ENCODE peak calls at places on chromosomes 12 and 14, in five cellular contexts. One of them, this sample, is unnamed. For H3K36me3, the result is how much of the 10 kb centered on the place peaks cover.

GRCh38 chr12:79407671-79408622 is 282.8 kb downstream of the PAWR start:
- DNase-seq in mesendoderm: peak
- DNase-seq in hepatocyte: peak
- DNase-seq in IMR-90: peak
- DNase-seq in fibroblast of lung: peak
- DNase-seq in this sample: no peak

GRCh38 chr14:102708494-102708893 is 68.8 kb upstream of the TRAF3 start:
- DNase-seq in mesendoderm: no peak
- DNase-seq in hepatocyte: no peak
- DNase-seq in IMR-90: no peak
- DNase-seq in fibroblast of lung: no peak
- DNase-seq in this sample: no peak

GRCh38 chr14:19775587-19775986 is 2.3 kb downstream of the OR4M1 start:
- DNase-seq in mesendoderm: no peak
- DNase-seq in hepatocyte: no peak
- DNase-seq in IMR-90: no peak
- DNase-seq in fibroblast of lung: no peak
- DNase-seq in this sample: no peak

GRCh38 chr12:103803847-103804246 is 37.2 kb downstream of the NT5DC3 start:
- DNase-seq in mesendoderm: no peak
- DNase-seq in hepatocyte: no peak
- DNase-seq in IMR-90: no peak
- DNase-seq in fibroblast of lung: no peak
- DNase-seq in this sample: no peak

GRCh38 chr12:65965358-65965757 is 141.1 kb downstream of the HMGA2 start:
- DNase-seq in mesendoderm: no peak
- DNase-seq in hepatocyte: no peak
- DNase-seq in IMR-90: peak
- DNase-seq in fibroblast of lung: peak
- DNase-seq in this sample: no peak

GRCh38 chr12:67803450-67804034 is 155.0 kb downstream of the DYRK2 start:
- DNase-seq in mesendoderm: no peak
- DNase-seq in hepatocyte: no peak
- DNase-seq in IMR-90: no peak
- DNase-seq in fibroblast of lung: no peak
- DNase-seq in this sample: no peak

GRCh38 chr12:74891276-74891675 is 318.4 kb downstream of the KCNC2 start:
- DNase-seq in mesendoderm: no peak
- DNase-seq in hepatocyte: no peak
- DNase-seq in IMR-90: no peak
- DNase-seq in fibroblast of lung: no peak
- DNase-seq in this sample: no peak

GRCh38 chr12:89126712-89127111 is 225.6 kb downstream of the DUSP6 start:
- DNase-seq in mesendoderm: no peak
- DNase-seq in hepatocyte: no peak
- DNase-seq in IMR-90: peak
- DNase-seq in fibroblast of lung: peak
- DNase-seq in this sample: no peak

GRCh38 chr12:9668141-9669018 is 1.1 kb upstream of the CLEC2D start:
- DNase-seq in mesendoderm: no peak
- DNase-seq in hepatocyte: no peak
- DNase-seq in IMR-90: peak
- DNase-seq in fibroblast of lung: peak
- DNase-seq in this sample: no peak
- H3K36me3 ChIP-seq in mesendoderm: under half
- H3K36me3 ChIP-seq in hepatocyte: under half
- H3K36me3 ChIP-seq in IMR-90: under half
- H3K36me3 ChIP-seq in fibroblast of lung: under half
- H3K36me3 ChIP-seq in this sample: under half

DNA sequence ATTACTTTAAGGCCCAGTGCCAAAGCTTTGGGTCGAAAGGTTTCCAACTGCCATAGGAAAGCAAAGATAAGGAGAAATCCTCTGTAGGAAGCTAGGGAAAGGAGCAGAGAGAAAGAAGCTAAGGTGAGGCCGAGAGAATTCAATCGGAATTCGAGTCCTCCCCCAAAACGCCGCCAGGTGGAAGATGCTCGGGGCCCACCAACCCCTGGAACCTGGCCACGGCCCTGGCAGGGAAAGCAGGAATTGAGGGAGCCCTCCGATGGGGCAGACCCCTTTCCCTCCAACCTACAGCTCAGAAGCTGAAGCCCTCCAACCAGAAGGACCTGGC is 498 bp downstream of the GMFB start:
- DNase-seq in mesendoderm: peak
- DNase-seq in hepatocyte: no peak
- DNase-seq in IMR-90: no peak
- DNase-seq in fibroblast of lung: no peak
- DNase-seq in this sample: no peak
- H3K4me2 ChIP-seq in mesendoderm: peak
- H3K4me2 ChIP-seq in hepatocyte: peak
- H3K4me2 ChIP-seq in IMR-90: peak
- H3K4me2 ChIP-seq in fibroblast of lung: peak
- H3K4me2 ChIP-seq in this sample: peak

GRCh38 chr12:51103977-51104376 is 20.6 kb upstream of the CSRNP2 start:
- DNase-seq in mesendoderm: no peak
- DNase-seq in hepatocyte: no peak
- DNase-seq in IMR-90: no peak
- DNase-seq in fibroblast of lung: no peak
- DNase-seq in this sample: no peak

DNA sequence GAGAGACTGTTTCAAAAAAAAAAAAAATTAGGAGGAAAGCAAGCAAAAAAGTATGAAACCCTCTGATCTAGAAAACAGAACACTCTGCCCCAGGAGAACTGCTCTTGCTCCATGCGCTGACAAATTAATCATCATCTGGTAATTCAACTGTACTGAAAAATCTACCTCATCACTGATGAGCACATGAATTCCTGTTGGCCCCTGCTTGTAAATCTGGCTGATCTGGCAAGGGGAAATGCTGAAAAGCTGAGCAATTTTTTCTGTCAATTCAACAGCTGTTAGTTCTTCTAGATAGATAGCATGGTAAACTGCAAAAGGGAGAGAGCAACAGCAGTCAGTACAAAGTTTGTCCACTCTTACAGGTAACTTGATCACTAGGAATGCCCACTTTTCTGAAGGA is 15.2 kb upstream of the CSRNP2 start:
- DNase-seq in mesendoderm: no peak
- DNase-seq in hepatocyte: no peak
- DNase-seq in IMR-90: peak
- DNase-seq in fibroblast of lung: no peak
- DNase-seq in this sample: no peak
- H3K36me3 ChIP-seq in mesendoderm: under half
- H3K36me3 ChIP-seq in hepatocyte: under half
- H3K36me3 ChIP-seq in IMR-90: under half
- H3K36me3 ChIP-seq in fibroblast of lung: under half
- H3K36me3 ChIP-seq in this sample: half or more

GRCh38 chr12:110540048-110540447 is 37.9 kb downstream of the RAD9B start:
- DNase-seq in mesendoderm: no peak
- DNase-seq in hepatocyte: no peak
- DNase-seq in IMR-90: no peak
- DNase-seq in fibroblast of lung: no peak
- DNase-seq in this sample: no peak
- H3K4me2 ChIP-seq in mesendoderm: no peak
- H3K4me2 ChIP-seq in hepatocyte: no peak
- H3K4me2 ChIP-seq in IMR-90: no peak
- H3K4me2 ChIP-seq in fibroblast of lung: no peak
- H3K4me2 ChIP-seq in this sample: no peak

GRCh38 chr12:120241561-120242274 is 23.8 kb downstream of the PXN start:
- DNase-seq in mesendoderm: no peak
- DNase-seq in hepatocyte: no peak
- DNase-seq in IMR-90: no peak
- DNase-seq in fibroblast of lung: peak
- DNase-seq in this sample: no peak
- H3K36me3 ChIP-seq in mesendoderm: under half
- H3K36me3 ChIP-seq in hepatocyte: under half
- H3K36me3 ChIP-seq in IMR-90: under half
- H3K36me3 ChIP-seq in fibroblast of lung: under half
- H3K36me3 ChIP-seq in this sample: under half

This sample was measured in SK-N-SH.